ENCODE peak calls at places on chromosomes 1 and 21, in five cellular contexts. T is fibroblast of mammary gland; Z is astrocyte of the cerebellum; P is CD8-positive, alpha-beta T cell; E is heart right ventricle. Y is an unnamed sample.

GRCh38 chr21:41888749-41889376 is 9.7 kb upstream of the PRDM15 start:
- DNase-seq in T (no peak), Z (no peak), P (no peak), E (no peak), Y (no peak)

GRCh38 chr1:236724521-236724920 is 38.2 kb downstream of the ACTN2 start:
- DNase-seq in T (no peak), Z (no peak), P (no peak), E (no peak), Y (no peak)

GRCh38 chr1:116581323-116581885 is 10.6 kb upstream of the CD58 start:
- DNase-seq in T (no peak), Z (no peak), P (no peak), E (no peak), Y (no peak)

GRCh38 chr21:35475768-35476167 is 426.7 kb upstream of the RUNX1 start:
- DNase-seq in T (peak; percentile 62), Z (no peak), P (no peak), E (no peak), Y (no peak)

GRCh38 chr1:55055951-55056631 is 16.7 kb downstream of the PCSK9 start:
- DNase-seq in T (no peak), Z (no peak), P (no peak), E (no peak), Y (peak; percentile 31)

GRCh38 chr21:33893917-33894316 is 21.7 kb downstream of the ATP5PO start:
- DNase-seq in T (no peak), Z (no peak), P (no peak), E (no peak), Y (no peak)

GRCh38 chr21:42247716-42248115 is 28.8 kb downstream of the ABCG1 start:
- DNase-seq in T (no peak), Z (no peak), P (no peak), E (no peak), Y (no peak)

GRCh38 chr1:52751589-52752306 is 25.5 kb downstream of the ZYG11B start:
- DNase-seq in T (no peak), Z (peak; percentile 41), P (no peak), E (no peak), Y (no peak)

GRCh38 chr1:191176131-191176530 is 698.5 kb upstream of the BRINP3 start:
- DNase-seq in T (no peak), Z (no peak), P (no peak), E (no peak), Y (no peak)

GRCh38 chr1:93000291-93000690 is 39.0 kb upstream of the DIPK1A start:
- DNase-seq in T (no peak), Z (no peak), P (no peak), E (no peak), Y (peak; percentile 68)

GRCh38 chr1:61124691-61125090 is 42.3 kb downstream of the NFIA start:
- DNase-seq in T (no peak), Z (no peak), P (no peak), E (no peak), Y (no peak)

GRCh38 chr1:177526201-177526600 is 355.4 kb downstream of the BRINP2 start:
- DNase-seq in T (no peak), Z (no peak), P (no peak), E (no peak), Y (no peak)

GRCh38 chr1:166952002-166952746 is 23.2 kb downstream of the ILDR2 start:
- DNase-seq in T (peak; percentile 40), Z (peak; percentile 92), P (no peak), E (no peak), Y (no peak)

GRCh38 chr1:155777541-155777940 is 79.5 kb downstream of the GON4L start:
- DNase-seq in T (no peak), Z (no peak), P (no peak), E (no peak), Y (no peak)

GRCh38 chr1:231818342-231818741 is 191.8 kb downstream of the DISC1 start:
- DNase-seq in T (peak; percentile 27), Z (no peak), P (no peak), E (peak; percentile 19), Y (no peak)

GRCh38 chr21:34282223-34282622 is 81.6 kb upstream of the KCNE2 start:
- DNase-seq in T (peak; percentile 21), Z (no peak), P (no peak), E (no peak), Y (no peak)

GRCh38 chr1:162145280-162145965 is 75.9 kb downstream of the NOS1AP start:
- DNase-seq in T (no peak), Z (peak; percentile 62), P (no peak), E (no peak), Y (no peak)

GRCh38 chr1:64469614-64469976 is 334 bp upstream of the CACHD1 start:
- DNase-seq in T (peak; percentile 21), Z (no peak), P (no peak), E (no peak), Y (no peak)

GRCh38 chr1:14841951-14842350 is 243.5 kb downstream of the KAZN start:
- DNase-seq in T (no peak), Z (no peak), P (no peak), E (no peak), Y (no peak)

GRCh38 chr21:39788383-39788782 is 43.4 kb downstream of the IGSF5 start:
- DNase-seq in T (peak; percentile 15), Z (peak; percentile 96), P (no peak), E (peak; percentile 72), Y (peak; percentile 86)

GRCh38 chr1:174726167-174726879 is 273.4 kb upstream of the CACYBP start:
- DNase-seq in T (peak; percentile 48), Z (peak; percentile 32), P (no peak), E (no peak), Y (no peak)

GRCh38 chr1:170663011-170663410 is 920 bp upstream of the PRRX1 start:
- DNase-seq in T (peak; percentile 81), Z (no peak), P (no peak), E (no peak), Y (peak; percentile 36)

GRCh38 chr21:42395910-42396625 is at the start of gene TMPRSS3:
- DNase-seq in T (no peak), Z (no peak), P (no peak), E (no peak), Y (no peak)

GRCh38 chr1:8908388-8909151 is 30.1 kb upstream of the ENO1 start:
- DNase-seq in T (peak; percentile 35), Z (no peak), P (no peak), E (no peak), Y (no peak)

GRCh38 chr1:34924759-34925555 is 4.5 kb downstream of the DLGAP3 start:
- DNase-seq in T (peak; percentile 52), Z (peak; percentile 33), P (peak; percentile 59), E (peak; percentile 64), Y (peak; percentile 72)

GRCh38 chr21:46091118-46091517 is 6.8 kb upstream of the COL6A2 start:
- DNase-seq in T (no peak), Z (no peak), P (no peak), E (no peak), Y (no peak)

GRCh38 chr1:66546045-66546810 is 12.3 kb downstream of the SGIP1 start:
- DNase-seq in T (peak; percentile 50), Z (no peak), P (no peak), E (no peak), Y (no peak)
- TF ChIP-seq CTCF in T (no peak), Z (no peak), P (no peak), E (no peak), Y (no peak)

GRCh38 chr1:32830092-32830852 is 12.8 kb downstream of the S100PBP start:
- DNase-seq in T (no peak), Z (no peak), P (no peak), E (no peak), Y (no peak)

GRCh38 chr1:32825181-32825580 is 7.7 kb downstream of the S100PBP start:
- DNase-seq in T (no peak), Z (no peak), P (no peak), E (no peak), Y (no peak)

GRCh38 chr1:32831878-32832277 is 14.4 kb downstream of the S100PBP start:
- DNase-seq in T (no peak), Z (no peak), P (no peak), E (no peak), Y (no peak)

DNA sequence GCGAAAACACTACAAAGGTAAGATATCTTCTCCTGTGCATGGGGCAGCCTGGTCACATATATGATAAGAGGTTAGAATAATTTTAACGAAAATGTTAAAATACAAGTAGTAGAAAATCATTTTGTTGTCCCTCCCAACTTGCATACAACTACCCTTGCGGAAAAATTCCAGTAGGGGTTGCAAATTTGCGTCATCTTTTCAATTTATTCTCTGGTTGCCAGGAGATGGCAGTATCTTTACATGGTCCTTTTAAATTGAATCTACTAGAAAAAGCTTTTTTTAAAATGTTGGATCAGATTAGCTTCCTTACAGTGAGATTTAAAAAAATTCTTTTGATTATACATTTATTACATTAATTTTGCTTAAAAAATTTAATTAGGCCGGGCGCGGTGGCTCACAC is 10.9 kb downstream of the S100PBP start:
- DNase-seq in T (no peak), Z (no peak), P (no peak), E (no peak), Y (no peak)
- TF ChIP-seq CTCF in T (no peak), Z (no peak), P (no peak), E (peak; percentile 41), Y (peak; percentile 41)

DNA sequence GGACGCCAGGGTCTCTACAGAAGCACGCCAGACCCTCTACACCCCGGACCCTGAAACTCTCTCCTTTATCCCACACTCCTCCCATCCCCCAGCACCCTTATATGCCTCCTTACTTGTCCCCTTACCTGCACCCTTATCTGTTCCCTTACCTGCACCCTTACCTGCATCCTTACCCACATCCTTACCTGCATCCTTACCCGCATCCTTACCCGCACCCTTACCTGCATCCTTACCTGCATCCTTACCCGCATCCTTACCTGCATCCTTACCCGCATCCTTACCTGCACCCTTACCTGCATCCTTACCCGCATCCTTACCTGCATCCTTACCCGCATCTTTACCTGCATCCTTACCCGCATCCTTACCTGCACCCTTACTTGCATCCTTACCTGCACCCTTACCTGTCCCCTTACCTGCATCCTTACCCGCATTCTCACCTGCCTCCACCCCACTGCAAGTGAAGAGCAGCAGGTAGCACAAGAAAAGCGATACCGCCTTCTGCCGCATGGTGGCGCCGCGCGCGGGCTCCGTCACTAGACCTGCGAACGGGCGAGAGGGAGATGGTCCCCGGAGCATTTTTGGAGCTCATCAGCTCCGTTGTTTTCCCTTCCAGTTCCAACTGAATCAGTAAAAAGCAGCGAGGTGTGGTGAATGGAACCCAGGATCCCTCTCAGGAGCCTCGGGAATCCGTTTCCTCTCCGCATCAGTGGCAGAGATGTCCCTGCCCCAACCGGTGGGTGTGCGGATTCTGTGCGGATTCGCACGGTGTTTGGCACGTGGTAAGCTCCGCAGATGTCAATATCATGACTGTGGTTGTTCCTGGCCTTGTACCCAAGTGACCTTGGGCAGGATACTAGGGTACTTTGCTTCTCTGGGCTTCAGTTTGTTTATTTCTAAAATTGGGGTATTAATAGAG is 2.9 kb downstream of the IFI6 start:
- DNase-seq in T (peak; percentile 58), Z (no peak), P (peak; percentile 89), E (peak; percentile 83), Y (peak; percentile 88)
- TF ChIP-seq CTCF in T (peak; percentile 93), Z (peak; percentile 70), P (peak; percentile 83), E (peak; percentile 91), Y (peak; percentile 95)

DNA sequence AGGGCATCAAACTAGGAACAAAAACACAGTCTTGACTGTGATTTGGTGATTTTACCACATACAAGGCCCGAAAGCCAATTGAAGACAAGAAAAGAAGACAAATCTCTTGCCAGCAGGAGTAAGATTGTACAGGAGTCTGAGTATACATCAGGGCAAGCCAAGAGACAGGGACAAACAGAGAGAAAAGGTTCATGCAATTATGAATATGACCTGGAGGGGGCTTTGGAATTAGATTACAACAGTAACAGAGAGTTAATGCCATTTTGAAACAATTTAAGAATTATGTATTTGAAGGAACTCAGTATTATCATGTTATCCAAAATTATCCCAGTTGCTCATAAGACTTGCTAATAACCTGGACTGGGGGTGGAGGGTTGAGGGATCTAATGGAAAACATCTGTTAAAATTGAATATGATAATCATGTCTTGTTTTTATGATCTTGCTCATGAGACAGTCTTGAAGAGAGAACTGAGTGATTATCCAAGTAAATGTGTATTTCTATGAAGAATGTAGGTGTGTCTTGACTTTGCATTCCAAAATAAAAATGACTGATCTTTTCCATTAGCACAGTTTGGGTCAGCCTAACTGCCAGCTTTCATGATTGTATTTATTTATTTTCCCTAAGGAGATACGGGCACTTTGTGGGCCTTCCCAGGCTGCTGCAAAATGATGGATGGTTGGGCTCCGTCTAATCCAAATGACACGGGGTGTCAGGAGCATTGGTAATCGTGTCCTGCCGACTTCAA is 117.7 kb downstream of the ERG start:
- DNase-seq in T (peak; percentile 7), Z (no peak), P (no peak), E (no peak), Y (no peak)
- TF ChIP-seq CTCF in T (peak; percentile 30), Z (peak; percentile 42), P (no peak), E (peak; percentile 39), Y (peak; percentile 37)